ENCODE peak calls at places on chromosomes 5 and 9, in ten cellular contexts. K is bronchial epithelial cell; R is T-helper 2 cell treated with Interferon-gamma antibody and Interleukin-4, amounts not matched to agents 5 μg/mL and 100 μg/mL, for 36 hours; S is BE2C; N is AG08396; V is stimulated activated CD4-positive, alpha-beta T cell treated with anti-CD3 and anti-CD28 coated beads, Interleukin-1b, Interleukin-23, amount 100 ng/mL, for 1 hour; F is amniotic stem cell; J is substantia nigra; G is EH; M is hippocampal formation. H is an unnamed sample.

GRCh38 chr5:177308740-177309139 is 3.0 kb downstream of the MXD3 start:
- DNase-seq in K (no peak), R (no peak), S (no peak), N (no peak), V (no peak), F (no peak), J (no peak), G (no peak), M (no peak), H (no peak)

GRCh38 chr9:120579139-120579749 is 723 bp downstream of the CDK5RAP2 start:
- DNase-seq in K (peak; percentile 22), R (peak; percentile 6), S (no peak), N (peak; percentile 25), V (no peak), F (no peak), J (no peak), G (peak; percentile 8), M (no peak), H (no peak)

GRCh38 chr9:116323012-116323411 is 169.4 kb downstream of the PAPPA start:
- DNase-seq in K (no peak), R (no peak), S (peak; percentile 25), N (no peak), V (no peak), F (no peak), J (no peak), G (peak; percentile 21), M (no peak), H (no peak)

GRCh38 chr9:132644251-132644650 is 25.5 kb downstream of the DDX31 start:
- DNase-seq in K (no peak), R (no peak), S (no peak), N (no peak), V (no peak), F (no peak), J (no peak), G (no peak), M (no peak), H (no peak)

GRCh38 chr5:107389130-107389553 is 281.6 kb downstream of the EFNA5 start:
- DNase-seq in K (peak; percentile 63), R (peak; percentile 42), S (no peak), N (no peak), V (no peak), F (peak; percentile 28), J (no peak), G (peak; percentile 65), M (no peak), H (no peak)

GRCh38 chr9:101561740-101562139 is 28.1 kb downstream of the RNF20 start:
- DNase-seq in K (no peak), R (no peak), S (no peak), N (no peak), V (no peak), F (no peak), J (no peak), G (no peak), M (no peak), H (no peak)

GRCh38 chr9:134536931-134537330 is 104.7 kb upstream of the COL5A1 start:
- DNase-seq in K (no peak), R (no peak), S (no peak), N (no peak), V (no peak), F (no peak), J (no peak), G (no peak), M (no peak), H (no peak)

GRCh38 chr5:147507480-147508126 is 2.3 kb downstream of the DPYSL3 start:
- DNase-seq in K (peak; percentile 66), R (no peak), S (peak; percentile 20), N (peak; percentile 50), V (no peak), F (peak; percentile 23), J (no peak), G (peak; percentile 60), M (no peak), H (no peak)

GRCh38 chr5:88769165-88769564 is 113.8 kb downstream of the MEF2C start:
- DNase-seq in K (no peak), R (no peak), S (no peak), N (no peak), V (no peak), F (no peak), J (no peak), G (peak; percentile 62), M (no peak), H (no peak)

GRCh38 chr5:178780581-178781498 is 50.4 kb upstream of the ZNF354A start:
- DNase-seq in K (no peak), R (no peak), S (no peak), N (no peak), V (no peak), F (no peak), J (no peak), G (no peak), M (no peak), H (no peak)

GRCh38 chr5:78547731-78548189 is 100.8 kb downstream of the LHFPL2 start:
- DNase-seq in K (no peak), R (no peak), S (peak; percentile 80), N (no peak), V (no peak), F (no peak), J (no peak), G (peak; percentile 91), M (no peak), H (no peak)

GRCh38 chr9:127158995-127159801 is 36.8 kb upstream of the ANGPTL2 start:
- DNase-seq in K (peak; percentile 33), R (no peak), S (peak; percentile 55), N (peak; percentile 82), V (no peak), F (peak; percentile 2), J (no peak), G (peak; percentile 88), M (peak; percentile 66), H (peak; percentile 81)

GRCh38 chr5:176881816-176882565 is 17.2 kb downstream of the HK3 start:
- DNase-seq in K (no peak), R (no peak), S (no peak), N (peak; percentile 17), V (no peak), F (no peak), J (no peak), G (no peak), M (no peak), H (no peak)